ENCODE peak calls at places on chromosomes 13 and 19, in six cellular contexts. U is gastrocnemius medialis; O is pancreas; J is body of pancreas; A is heart left ventricle; K is effector memory CD4-positive, alpha-beta T cell. L is an unnamed sample.

GRCh38 chr19:49004964-49005614 is 11.4 kb downstream of the RUVBL2 start:
- DNase-seq in J (no peak), O (no peak), A (no peak), U (no peak), K (no peak), L (no peak)

GRCh38 chr13:93116809-93117208 is 109.8 kb upstream of the GPC6 start:
- DNase-seq in J (no peak), U (no peak), K (no peak), A (no peak), O (no peak), L (no peak)

GRCh38 chr19:30255783-30256509 is 116.2 kb upstream of the ZNF536 start:
- DNase-seq in O (no peak), J (no peak), A (no peak), K (no peak), U (no peak), L (no peak)

GRCh38 chr19:45976180-45976579 is 2.5 kb upstream of the NOVA2 start:
- DNase-seq in K (no peak), J (no peak), O (no peak), U (no peak), A (no peak), L (no peak)

GRCh38 chr13:35840991-35841604 is 290.1 kb downstream of the DCLK1 start:
- DNase-seq in O (no peak), U (no peak), K (no peak), A (no peak), J (no peak), L (no peak)

GRCh38 chr19:57025491-57025890 is 94.3 kb upstream of the USP29 start:
- DNase-seq in O (no peak), K (no peak), J (no peak), U (no peak), A (no peak), L (no peak)

GRCh38 chr19:29687897-29688728 is 22.9 kb downstream of the PLEKHF1 start:
- DNase-seq in J (no peak), K (no peak), U (no peak), A (no peak), O (no peak), L (no peak)

GRCh38 chr13:22311734-22312404 is 641.0 kb downstream of the FGF9 start:
- DNase-seq in U (peak; percentile 5), K (no peak), O (no peak), J (peak; percentile 8), A (no peak), L (no peak)

GRCh38 chr19:44142014-44142523 is 715 bp downstream of the ZNF234 start:
- DNase-seq in A (no peak), U (no peak), J (peak; percentile 7), K (no peak), O (no peak), L (no peak)

GRCh38 chr13:78759704-78760103 is 100.7 kb upstream of the OBI1 start:
- DNase-seq in A (no peak), U (no peak), O (no peak), J (no peak), K (no peak), L (no peak)

GRCh38 chr13:31913459-31913858 is 118.1 kb upstream of the FRY start:
- DNase-seq in A (no peak), K (no peak), J (peak; percentile 62), O (peak; percentile 13), U (no peak), L (no peak)

GRCh38 chr13:24626449-24626848 is 53.8 kb upstream of the ATP12A start:
- DNase-seq in A (no peak), U (no peak), O (no peak), K (no peak), J (no peak), L (peak; percentile 14)

GRCh38 chr19:5454743-5455142 is 474 bp upstream of the ZNRF4 start:
- DNase-seq in U (no peak), K (no peak), A (no peak), O (no peak), J (no peak), L (no peak)

GRCh38 chr13:64675256-64675892 is 2554.8 kb downstream of the PCDH9 start:
- DNase-seq in U (no peak), J (no peak), O (no peak), K (no peak), A (no peak), L (no peak)

GRCh38 chr19:55392820-55393219 is 7.1 kb downstream of the RPL28 start:
- DNase-seq in O (no peak), U (no peak), K (no peak), A (no peak), J (no peak), L (no peak)

GRCh38 chr13:59774511-59774911 is 389.2 kb downstream of the DIAPH3 start:
- DNase-seq in U (no peak), K (no peak), J (no peak), A (no peak), O (no peak), L (no peak)

GRCh38 chr13:57996717-57997116 is 365.2 kb downstream of the PCDH17 start:
- DNase-seq in J (no peak), O (no peak), K (no peak), U (no peak), A (no peak), L (no peak)

GRCh38 chr13:23709521-23709920 is 139.3 kb downstream of the TNFRSF19 start:
- DNase-seq in K (no peak), J (no peak), O (no peak), U (no peak), A (no peak), L (no peak)

GRCh38 chr19:5563941-5564612 is 3.7 kb downstream of the TINCR start:
- DNase-seq in U (no peak), O (no peak), A (no peak), J (no peak), K (no peak), L (no peak)

GRCh38 chr13:30551194-30551593 is 66.5 kb upstream of the USPL1 start:
- DNase-seq in O (no peak), K (no peak), J (peak; percentile 34), U (no peak), A (no peak), L (peak; percentile 22)

GRCh38 chr13:51158923-51159322 is 47.8 kb upstream of the C13orf42 start:
- DNase-seq in A (no peak), U (no peak), K (no peak), J (no peak), O (no peak), L (no peak)

GRCh38 chr19:31770220-31770619 is 421.0 kb upstream of the TSHZ3 start:
- DNase-seq in U (no peak), J (no peak), A (no peak), O (no peak), K (no peak), L (no peak)

GRCh38 chr19:1852294-1852646 is 4.0 kb upstream of the REXO1 start:
- DNase-seq in K (no peak), J (no peak), A (no peak), O (no peak), U (no peak), L (no peak)

GRCh38 chr19:36719687-36720556 is 32.5 kb downstream of the ZNF567 start:
- DNase-seq in A (no peak), O (no peak), U (no peak), K (no peak), J (no peak), L (no peak)

GRCh38 chr13:30303269-30303668 is 4.1 kb downstream of the KATNAL1 start:
- DNase-seq in U (no peak), A (no peak), K (no peak), O (no peak), J (no peak), L (no peak)

GRCh38 chr13:30334663-30335386 is 27.5 kb upstream of the KATNAL1 start:
- DNase-seq in A (no peak), J (peak; percentile 43), K (no peak), O (no peak), U (no peak), L (no peak)

GRCh38 chr13:62300021-62300420 is 884.4 kb upstream of the PCDH20 start:
- DNase-seq in K (no peak), A (no peak), O (no peak), J (no peak), U (no peak), L (no peak)

GRCh38 chr19:10758978-10759377 is 41.1 kb downstream of the DNM2 start:
- DNase-seq in U (no peak), K (no peak), O (no peak), A (no peak), J (no peak), L (no peak)
- H3K4me1 ChIP-seq in U (peaks cover 12% of the 10 kb centered on the region), K (peaks cover 65% of the 10 kb centered on the region), O (no peaks in the 10 kb centered on the region), A (peaks cover 76% of the 10 kb centered on the region), J (peaks cover 16% of the 10 kb centered on the region), L (peaks cover 61% of the 10 kb centered on the region)

GRCh38 chr19:3572132-3572854 is 451 bp upstream of the HMG20B start:
- DNase-seq in J (peak; percentile 99), A (peak; percentile 100), K (peak; percentile 98), O (peak; percentile 100), U (peak; percentile 99), L (peak; percentile 99)
- H3K27ac ChIP-seq in J (peak overlapping the region; percentile 27), A (no peak overlapping the region), K (peak overlapping the region; percentile 54), O (no peak overlapping the region), U (peak overlapping the region; percentile 59), L (peak overlapping the region; percentile 62)

DNA sequence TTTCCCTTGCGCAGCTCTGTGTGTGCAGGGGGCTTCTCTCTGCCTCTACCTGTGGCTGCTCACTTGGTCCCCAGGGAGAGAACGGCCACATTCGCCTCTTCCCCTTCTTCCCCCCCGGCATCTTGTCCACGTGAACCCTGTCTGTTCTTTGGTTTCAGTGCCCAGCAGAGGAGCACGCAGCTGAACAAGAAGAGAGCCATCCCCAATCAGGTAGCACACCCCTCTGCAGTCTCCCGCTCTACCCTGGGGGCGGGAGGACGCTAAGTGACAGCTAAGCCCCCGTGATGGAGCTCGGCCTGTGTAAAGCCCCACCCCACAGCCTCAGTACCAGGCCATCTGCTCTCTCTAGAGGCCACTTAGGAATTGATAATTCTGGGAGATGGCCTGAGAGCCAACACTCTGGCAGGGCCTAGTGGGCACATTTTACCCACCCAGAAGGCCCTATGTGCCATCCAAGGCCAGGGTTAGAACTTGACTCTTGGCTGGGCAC is 30.2 kb downstream of the TMED1 start:
- DNase-seq in U (no peak), J (no peak), K (no peak), O (no peak), A (no peak), L (no peak)
- H3K36me3 ChIP-seq in U (peaks cover 78% of the 10 kb centered on the region), J (peaks cover 18% of the 10 kb centered on the region), K (peaks cover 46% of the 10 kb centered on the region), O (peaks cover 6% of the 10 kb centered on the region), A (peaks cover 5% of the 10 kb centered on the region), L (peaks cover 20% of the 10 kb centered on the region)

GRCh38 chr19:46976845-46977320 is 42.8 kb upstream of the NPAS1 start:
- DNase-seq in K (no peak), O (no peak), J (no peak), A (no peak), U (peak; percentile 60), L (no peak)
- H3K4me1 ChIP-seq in K (no peaks in the 10 kb centered on the region), O (peaks cover 33% of the 10 kb centered on the region), J (peaks cover 39% of the 10 kb centered on the region), A (peaks cover 83% of the 10 kb centered on the region), U (peaks cover 82% of the 10 kb centered on the region), L (no peaks in the 10 kb centered on the region)

DNA sequence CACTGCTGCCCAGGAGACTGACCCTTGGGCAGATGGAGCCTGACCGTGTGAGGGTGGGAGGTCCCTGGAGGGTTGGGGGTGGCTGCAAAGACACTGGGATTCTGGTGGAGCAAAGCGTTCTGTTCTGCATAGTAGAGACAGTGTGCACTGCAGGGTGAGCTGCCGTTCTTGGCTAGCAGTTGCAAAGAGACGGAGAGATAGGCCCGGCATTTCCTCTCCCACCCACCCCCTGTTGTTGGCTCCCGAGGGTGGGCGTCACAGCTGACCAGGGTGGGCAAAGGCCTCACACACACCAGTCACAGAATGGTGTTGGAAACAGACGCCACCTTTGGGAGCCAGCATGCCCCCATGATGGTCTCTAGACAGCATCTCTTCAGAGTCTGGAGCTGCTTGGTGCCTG is 11.4 kb downstream of the TMEM255B start:
- DNase-seq in U (no peak), O (no peak), A (no peak), K (no peak), J (no peak), L (no peak)
- H3K27ac ChIP-seq in U (no peak overlapping the region), O (no peak overlapping the region), A (no peak overlapping the region), K (no peak overlapping the region), J (no peak overlapping the region), L (no peak overlapping the region)

GRCh38 chr19:42229263-42229854 is 9.2 kb downstream of the ZNF526 start:
- DNase-seq in U (no peak), A (no peak), K (no peak), J (no peak), O (no peak), L (no peak)
- H3K36me3 ChIP-seq in U (peaks cover 96% of the 10 kb centered on the region), A (no peaks in the 10 kb centered on the region), K (peaks cover 73% of the 10 kb centered on the region), J (peaks cover 10% of the 10 kb centered on the region), O (peaks cover 36% of the 10 kb centered on the region), L (peaks cover 8% of the 10 kb centered on the region)

L was measured in naive thymus-derived CD4-positive, alpha-beta T cell.